ENCODE peak calls at places on chromosomes 12 and 14, in five cellular contexts. One of them, this sample, is unnamed. For H3K27me3, the result is how much of the 10 kb centered on the place peaks cover.

GRCh38 chr12:3225154-3225795 is 148.1 kb downstream of the TSPAN9 start:
- DNase-seq in SJSA1: peak
- DNase-seq in stomach: no peak
- DNase-seq in aorta: no peak
- DNase-seq in uterus: no peak
- DNase-seq in this sample: no peak

GRCh38 chr14:91685600-91685999 is 46.3 kb downstream of the CATSPERB start:
- DNase-seq in aorta: no peak
- DNase-seq in SJSA1: no peak
- DNase-seq in uterus: no peak
- DNase-seq in stomach: no peak
- DNase-seq in this sample: no peak

GRCh38 chr12:124694250-124694649 is 126.8 kb upstream of the NCOR2 start:
- DNase-seq in uterus: no peak
- DNase-seq in aorta: peak
- DNase-seq in SJSA1: no peak
- DNase-seq in stomach: no peak
- DNase-seq in this sample: no peak

GRCh38 chr12:95574799-95575452 is 23.6 kb upstream of the USP44 start:
- DNase-seq in uterus: no peak
- DNase-seq in aorta: no peak
- DNase-seq in SJSA1: peak
- DNase-seq in stomach: no peak
- DNase-seq in this sample: no peak

GRCh38 chr14:38107216-38107631 is 100.5 kb upstream of the SSTR1 start:
- DNase-seq in SJSA1: no peak
- DNase-seq in stomach: no peak
- DNase-seq in uterus: no peak
- DNase-seq in aorta: no peak
- DNase-seq in this sample: no peak

GRCh38 chr12:10191865-10192264 is 13.0 kb downstream of the TMEM52B start:
- DNase-seq in uterus: no peak
- DNase-seq in aorta: no peak
- DNase-seq in stomach: no peak
- DNase-seq in SJSA1: no peak
- DNase-seq in this sample: no peak

GRCh38 chr14:69910871-69911270 is 31.7 kb downstream of the SMOC1 start:
- DNase-seq in SJSA1: no peak
- DNase-seq in stomach: no peak
- DNase-seq in uterus: no peak
- DNase-seq in aorta: no peak
- DNase-seq in this sample: peak

GRCh38 chr12:119229837-119230236 is 51.1 kb downstream of the HSPB8 start:
- DNase-seq in stomach: no peak
- DNase-seq in SJSA1: peak
- DNase-seq in uterus: no peak
- DNase-seq in aorta: peak
- DNase-seq in this sample: no peak

GRCh38 chr12:16359512-16360491 is 12.4 kb downstream of the MGST1 start:
- DNase-seq in uterus: no peak
- DNase-seq in stomach: peak
- DNase-seq in aorta: peak
- DNase-seq in SJSA1: peak
- DNase-seq in this sample: peak

GRCh38 chr14:24818823-24819341 is 184.9 kb upstream of the GZMB start:
- DNase-seq in uterus: no peak
- DNase-seq in stomach: no peak
- DNase-seq in SJSA1: no peak
- DNase-seq in aorta: no peak
- DNase-seq in this sample: no peak

GRCh38 chr12:15472036-15472435 is 149.7 kb downstream of the PTPRO start:
- DNase-seq in uterus: no peak
- DNase-seq in SJSA1: no peak
- DNase-seq in stomach: no peak
- DNase-seq in aorta: no peak
- DNase-seq in this sample: no peak

GRCh38 chr12:47164730-47165439 is 85.1 kb upstream of the AMIGO2 start:
- DNase-seq in uterus: no peak
- DNase-seq in SJSA1: no peak
- DNase-seq in aorta: peak
- DNase-seq in stomach: no peak
- DNase-seq in this sample: peak

GRCh38 chr12:88562846-88563582 is 17.3 kb downstream of the KITLG start:
- DNase-seq in SJSA1: no peak
- DNase-seq in stomach: no peak
- DNase-seq in aorta: no peak
- DNase-seq in uterus: no peak
- DNase-seq in this sample: no peak

GRCh38 chr14:93941293-93941910 is 14.3 kb downstream of the FAM181A start:
- DNase-seq in aorta: peak
- DNase-seq in stomach: no peak
- DNase-seq in uterus: no peak
- DNase-seq in SJSA1: peak
- DNase-seq in this sample: peak

GRCh38 chr12:93080452-93080851 is 151.4 kb upstream of the EEA1 start:
- DNase-seq in uterus: no peak
- DNase-seq in stomach: no peak
- DNase-seq in SJSA1: no peak
- DNase-seq in aorta: no peak
- DNase-seq in this sample: no peak

GRCh38 chr12:3882896-3883564 is 9.8 kb upstream of the PARP11 start:
- DNase-seq in SJSA1: no peak
- DNase-seq in uterus: no peak
- DNase-seq in stomach: no peak
- DNase-seq in aorta: no peak
- DNase-seq in this sample: no peak

GRCh38 chr12:65640489-65640901 is 183.8 kb upstream of the HMGA2 start:
- DNase-seq in SJSA1: no peak
- DNase-seq in stomach: no peak
- DNase-seq in uterus: no peak
- DNase-seq in aorta: no peak
- DNase-seq in this sample: no peak

GRCh38 chr12:52605542-52605941 is 4.3 kb upstream of the KRT72 start:
- DNase-seq in aorta: no peak
- DNase-seq in uterus: no peak
- DNase-seq in SJSA1: no peak
- DNase-seq in stomach: no peak
- DNase-seq in this sample: no peak
- H3K27me3 ChIP-seq in aorta: under half
- H3K27me3 ChIP-seq in uterus: under half
- H3K27me3 ChIP-seq in SJSA1: under half
- H3K27me3 ChIP-seq in stomach: half or more
- H3K27me3 ChIP-seq in this sample: under half

GRCh38 chr12:53068811-53069585 is 10.2 kb downstream of the SPRYD3 start:
- DNase-seq in SJSA1: no peak
- DNase-seq in aorta: no peak
- DNase-seq in stomach: no peak
- DNase-seq in uterus: peak
- DNase-seq in this sample: no peak

GRCh38 chr12:53067993-53068770 is 11.0 kb downstream of the SPRYD3 start:
- DNase-seq in stomach: no peak
- DNase-seq in uterus: peak
- DNase-seq in SJSA1: no peak
- DNase-seq in aorta: no peak
- DNase-seq in this sample: no peak

GRCh38 chr12:53066594-53066978 is 12.6 kb downstream of the SPRYD3 start:
- DNase-seq in aorta: no peak
- DNase-seq in stomach: peak
- DNase-seq in SJSA1: no peak
- DNase-seq in uterus: no peak
- DNase-seq in this sample: no peak

GRCh38 chr12:53065975-53066593 is 13.1 kb downstream of the SPRYD3 start:
- DNase-seq in SJSA1: peak
- DNase-seq in uterus: peak
- DNase-seq in stomach: peak
- DNase-seq in aorta: peak
- DNase-seq in this sample: peak

DNA sequence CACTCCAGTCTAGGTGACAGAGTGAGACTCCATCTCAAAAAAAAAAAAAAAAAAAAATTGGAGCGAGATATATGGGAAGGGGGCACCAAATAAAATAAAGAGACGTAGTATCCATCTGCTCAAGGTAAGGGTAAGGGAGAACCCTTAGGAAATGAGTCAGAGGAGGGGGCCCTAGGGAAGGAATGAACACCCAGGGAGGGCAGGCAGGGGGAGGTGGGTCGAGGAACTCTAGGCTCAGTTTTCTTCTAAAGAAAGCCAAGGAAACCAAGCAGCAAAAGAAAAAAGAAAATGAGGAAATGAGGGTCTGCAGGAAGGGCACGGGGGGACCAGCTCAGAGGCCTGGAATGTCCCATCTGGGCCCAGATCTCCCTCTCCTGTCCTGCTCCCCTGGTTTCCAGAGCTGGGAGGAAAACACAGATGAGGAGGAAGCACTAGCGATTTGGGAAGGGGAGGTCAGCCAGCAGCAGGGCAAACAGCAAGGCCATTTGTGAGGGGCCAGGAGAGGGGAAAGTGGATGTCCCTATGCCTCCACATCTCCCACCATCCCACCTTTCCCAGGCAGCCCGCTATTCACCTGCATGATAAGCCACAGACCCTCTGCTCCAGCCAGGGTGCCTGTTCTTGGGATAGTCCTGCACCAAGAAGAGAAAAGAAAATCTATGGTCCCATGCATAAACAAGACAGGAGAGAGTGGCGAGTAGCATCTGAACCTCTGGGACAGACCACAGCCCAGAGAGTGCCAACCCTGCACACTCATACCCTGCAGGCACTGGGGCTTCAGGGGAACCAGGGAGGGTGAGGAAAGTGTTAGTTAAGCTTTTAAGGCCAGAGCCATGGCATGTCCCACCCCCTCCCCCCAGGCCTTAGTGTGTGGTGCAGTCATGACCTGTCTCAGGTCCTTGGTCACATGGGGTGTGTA is 11.9 kb downstream of the SPRYD3 start:
- DNase-seq in stomach: peak
- DNase-seq in aorta: no peak
- DNase-seq in uterus: peak
- DNase-seq in SJSA1: no peak
- DNase-seq in this sample: no peak
- H3K27ac ChIP-seq in stomach: no peak
- H3K27ac ChIP-seq in aorta: no peak
- H3K27ac ChIP-seq in uterus: peak
- H3K27ac ChIP-seq in SJSA1: no peak
- H3K27ac ChIP-seq in this sample: no peak

DNA sequence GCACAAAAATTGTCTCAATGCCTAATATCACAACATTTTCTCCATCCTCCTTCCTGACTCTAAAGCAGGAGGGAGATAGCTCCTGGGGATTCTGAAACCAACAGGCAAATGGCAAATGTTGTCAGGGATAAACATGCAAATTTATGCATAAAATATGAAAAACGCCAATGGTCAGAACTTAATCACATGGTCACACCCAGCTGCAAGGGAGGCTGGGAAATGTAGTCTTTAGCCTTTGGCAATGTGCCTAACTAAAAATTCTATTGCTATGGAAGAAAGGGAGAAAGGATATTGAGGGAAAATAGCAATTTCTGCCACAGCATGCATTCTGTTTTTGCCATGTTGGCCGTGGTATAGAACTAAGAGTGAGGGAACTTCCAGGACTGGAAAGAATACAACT is 11.7 kb upstream of the OASL start:
- DNase-seq in aorta: no peak
- DNase-seq in uterus: no peak
- DNase-seq in stomach: no peak
- DNase-seq in SJSA1: no peak
- DNase-seq in this sample: no peak
- H3K27me3 ChIP-seq in aorta: under half
- H3K27me3 ChIP-seq in uterus: under half
- H3K27me3 ChIP-seq in stomach: under half
- H3K27me3 ChIP-seq in SJSA1: under half
- H3K27me3 ChIP-seq in this sample: under half

GRCh38 chr12:57852620-57853509 is 6.3 kb upstream of the CTDSP2 start:
- DNase-seq in aorta: peak
- DNase-seq in SJSA1: no peak
- DNase-seq in uterus: peak
- DNase-seq in stomach: no peak
- DNase-seq in this sample: peak
- H3K27ac ChIP-seq in aorta: peak
- H3K27ac ChIP-seq in SJSA1: no peak
- H3K27ac ChIP-seq in uterus: peak
- H3K27ac ChIP-seq in stomach: peak
- H3K27ac ChIP-seq in this sample: no peak

DNA sequence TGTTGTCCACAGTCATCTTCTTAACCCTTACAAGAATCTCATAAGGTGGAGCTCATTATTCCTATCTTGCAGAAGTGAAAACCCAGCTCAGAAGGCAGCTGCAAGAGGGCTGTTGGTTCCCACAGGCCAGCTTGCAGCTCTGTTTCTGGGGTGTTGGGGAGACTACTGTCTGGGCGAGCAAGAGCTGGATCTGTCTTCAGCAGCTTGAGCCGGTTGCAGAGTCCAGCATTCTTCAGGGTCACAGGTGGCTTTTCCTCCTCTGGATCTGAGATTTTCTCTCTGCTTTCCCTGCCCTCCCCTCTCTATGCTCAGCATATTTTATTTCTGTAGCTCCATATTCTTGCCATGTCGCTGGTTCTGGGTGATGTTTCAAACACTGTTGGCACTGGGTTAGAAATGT is 87.4 kb downstream of the PAPOLA start:
- DNase-seq in stomach: no peak
- DNase-seq in uterus: no peak
- DNase-seq in aorta: no peak
- DNase-seq in SJSA1: no peak
- DNase-seq in this sample: no peak
- H3K27me3 ChIP-seq in stomach: half or more
- H3K27me3 ChIP-seq in uterus: under half
- H3K27me3 ChIP-seq in aorta: under half
- H3K27me3 ChIP-seq in SJSA1: under half
- H3K27me3 ChIP-seq in this sample: under half